ENCODE peak calls at places on chromosomes 13 and 19, in six cellular contexts. One of them, this sample, is unnamed.

GRCh38 chr13:37869506-37869755 is 141 bp downstream of the TRPC4 start:
- DNase-seq in endothelial cell of umbilical vein: no peak
- DNase-seq in T follicular helper cell: no peak
- DNase-seq in tibial artery: no peak
- DNase-seq in IMR-90: no peak
- DNase-seq in neural progenitor cell: no peak
- DNase-seq in this sample: no peak

GRCh38 chr19:29497686-29498436 is 27.9 kb upstream of the VSTM2B start:
- DNase-seq in endothelial cell of umbilical vein: no peak
- DNase-seq in T follicular helper cell: no peak
- DNase-seq in tibial artery: peak; percentile 43
- DNase-seq in IMR-90: no peak
- DNase-seq in neural progenitor cell: no peak
- DNase-seq in this sample: no peak

GRCh38 chr13:32427852-32428580 is at the start of gene N4BP2L1:
- DNase-seq in endothelial cell of umbilical vein: peak; percentile 56
- DNase-seq in T follicular helper cell: peak; percentile 77
- DNase-seq in tibial artery: peak; percentile 92
- DNase-seq in IMR-90: no peak
- DNase-seq in neural progenitor cell: peak; percentile 25
- DNase-seq in this sample: peak; percentile 79

GRCh38 chr13:44300895-44301638 is 72.6 kb upstream of the SERP2 start:
- DNase-seq in endothelial cell of umbilical vein: peak; percentile 74
- DNase-seq in T follicular helper cell: no peak
- DNase-seq in tibial artery: peak; percentile 77
- DNase-seq in IMR-90: peak; percentile 87
- DNase-seq in neural progenitor cell: no peak
- DNase-seq in this sample: no peak

GRCh38 chr13:72151241-72151640 is 284.2 kb upstream of the DACH1 start:
- DNase-seq in endothelial cell of umbilical vein: no peak
- DNase-seq in T follicular helper cell: no peak
- DNase-seq in tibial artery: no peak
- DNase-seq in IMR-90: no peak
- DNase-seq in neural progenitor cell: no peak
- DNase-seq in this sample: no peak

GRCh38 chr13:114099191-114099590 is 33.2 kb downstream of the RASA3 start:
- DNase-seq in endothelial cell of umbilical vein: no peak
- DNase-seq in T follicular helper cell: no peak
- DNase-seq in tibial artery: peak; percentile 95
- DNase-seq in IMR-90: peak; percentile 93
- DNase-seq in neural progenitor cell: peak; percentile 60
- DNase-seq in this sample: no peak

GRCh38 chr13:106865706-106866288 is 297.9 kb upstream of the ARGLU1 start:
- DNase-seq in endothelial cell of umbilical vein: peak; percentile 56
- DNase-seq in T follicular helper cell: no peak
- DNase-seq in tibial artery: no peak
- DNase-seq in IMR-90: no peak
- DNase-seq in neural progenitor cell: no peak
- DNase-seq in this sample: no peak

GRCh38 chr19:38904463-38905185 is 4.9 kb downstream of the NFKBIB start:
- DNase-seq in endothelial cell of umbilical vein: no peak
- DNase-seq in T follicular helper cell: no peak
- DNase-seq in tibial artery: no peak
- DNase-seq in IMR-90: no peak
- DNase-seq in neural progenitor cell: no peak
- DNase-seq in this sample: no peak

GRCh38 chr19:17538684-17539287 is 16.7 kb upstream of the COLGALT1 start:
- DNase-seq in endothelial cell of umbilical vein: peak; percentile 9
- DNase-seq in T follicular helper cell: no peak
- DNase-seq in tibial artery: no peak
- DNase-seq in IMR-90: no peak
- DNase-seq in neural progenitor cell: no peak
- DNase-seq in this sample: no peak

GRCh38 chr19:1373534-1374249 is 10.0 kb upstream of the NDUFS7 start:
- DNase-seq in endothelial cell of umbilical vein: no peak
- DNase-seq in T follicular helper cell: no peak
- DNase-seq in tibial artery: no peak
- DNase-seq in IMR-90: peak; percentile 66
- DNase-seq in neural progenitor cell: no peak
- DNase-seq in this sample: no peak

GRCh38 chr19:1767464-1767933 is 14.2 kb downstream of the ONECUT3 start:
- DNase-seq in endothelial cell of umbilical vein: peak; percentile 24
- DNase-seq in T follicular helper cell: peak; percentile 36
- DNase-seq in tibial artery: no peak
- DNase-seq in IMR-90: no peak
- DNase-seq in neural progenitor cell: peak; percentile 67
- DNase-seq in this sample: peak; percentile 44